ENCODE peak calls at places on chromosomes 4 and X, in six cellular contexts. S is stimulated activated CD4-positive, alpha-beta T cell treated with anti-CD3 and anti-CD28 coated beads, Interleukin-12 subunit alpha, Interleukin-12 subunit beta, amount 100 ng/mL, for 24 hours; Q is CD4-positive, alpha-beta T cell; B is NCI-H774; W is GM20000; U is GM12865. M is an unnamed sample.

GRCh38 chr4:83335691-83336090 is 1.0 kb upstream of the HPSE start:
- DNase-seq in Q (no peak), U (no peak), S (no peak), B (no peak), W (no peak), M (no peak)

GRCh38 chr4:5079581-5079980 is 28.3 kb downstream of the STK32B start:
- DNase-seq in B (no peak), S (no peak), U (no peak), W (no peak), Q (no peak), M (no peak)

GRCh38 chrX:95956780-95957179 is 727.9 kb upstream of the DIAPH2 start:
- DNase-seq in B (no peak), S (no peak), U (no peak), Q (no peak), W (no peak), M (no peak)

GRCh38 chrX:17814557-17814956 is 46.5 kb downstream of the RAI2 start:
- DNase-seq in B (no peak), Q (no peak), U (no peak), W (no peak), S (no peak), M (no peak)

GRCh38 chr4:141702472-141703182 is 66.2 kb downstream of the IL15 start:
- DNase-seq in U (peak), B (no peak), S (no peak), Q (no peak), W (no peak), M (no peak)

GRCh38 chrX:31572396-31572795 is 500.6 kb upstream of the FTHL17 start:
- DNase-seq in W (no peak), S (no peak), U (no peak), B (no peak), Q (no peak), M (no peak)

GRCh38 chrX:73916931-73917657 is 354.1 kb downstream of the CHIC1 start:
- DNase-seq in U (no peak), Q (no peak), B (no peak), W (no peak), S (no peak), M (no peak)

GRCh38 chrX:4787971-4788370 is 1074.5 kb upstream of the PRKX start:
- DNase-seq in W (no peak), S (no peak), U (no peak), Q (no peak), B (no peak), M (no peak)

GRCh38 chr4:40327340-40327739 is 7.8 kb upstream of the CHRNA9 start:
- DNase-seq in U (no peak), S (no peak), W (no peak), Q (no peak), B (no peak), M (no peak)

GRCh38 chr4:4428966-4429875 is 42.3 kb downstream of the NSG1 start:
- DNase-seq in B (no peak), U (no peak), Q (no peak), S (no peak), W (no peak), M (no peak)

GRCh38 chr4:167885071-167885470 is 207.3 kb upstream of the ANXA10 start:
- DNase-seq in U (no peak), W (no peak), Q (no peak), S (no peak), B (no peak), M (no peak)

GRCh38 chr4:105560488-105560887 is 8.1 kb downstream of the ARHGEF38 start:
- DNase-seq in S (no peak), B (no peak), Q (no peak), U (no peak), W (no peak), M (no peak)

GRCh38 chrX:126448681-126449080 is 103.9 kb downstream of the DCAF12L1 start:
- DNase-seq in S (no peak), Q (no peak), B (no peak), U (no peak), W (no peak), M (no peak)

GRCh38 chr4:81758865-81759264 is 287.2 kb upstream of the RASGEF1B start:
- DNase-seq in Q (no peak), S (no peak), U (no peak), B (no peak), W (peak), M (no peak)

GRCh38 chr4:128528793-128529553 is 241.4 kb upstream of the PGRMC2 start:
- DNase-seq in W (no peak), U (no peak), B (no peak), S (no peak), Q (no peak), M (no peak)

GRCh38 chrX:52416816-52417215 is 48.0 kb downstream of the XAGE2 start:
- DNase-seq in Q (no peak), S (no peak), U (no peak), B (no peak), W (no peak), M (no peak)

GRCh38 chr4:147371661-147372060 is 109.2 kb upstream of the EDNRA start:
- DNase-seq in B (no peak), S (no peak), W (no peak), U (no peak), Q (no peak), M (no peak)

GRCh38 chr4:183571350-183572076 is 66.7 kb downstream of the ING2 start:
- DNase-seq in Q (no peak), S (no peak), W (no peak), B (peak), U (peak), M (no peak)

GRCh38 chr4:75002381-75002780 is 69.5 kb downstream of the PARM1 start:
- DNase-seq in W (no peak), S (no peak), Q (no peak), U (no peak), B (no peak), M (no peak)

M was measured in T follicular helper cell.